ENCODE peak calls at places on chromosomes 1 and 21, in five cellular contexts. F is left lung; H is CD8-positive, alpha-beta T cell; R is LNCaP clone FGC; W is nephron progenitor cell. M is an unnamed sample.
A peak's percentile ranks its signal among the peaks of the same experiment; 100 is the strongest.

GRCh38 chr1:63663301-63663700 is 70.1 kb downstream of the PGM1 start:
- DNase-seq in F (no peak), R (no peak), W (no peak), H (no peak), M (no peak)

GRCh38 chr1:168470821-168471473 is 72.8 kb downstream of the XCL2 start:
- DNase-seq in H (no peak), F (no peak), W (no peak), R (no peak), M (no peak)

GRCh38 chr1:198528376-198528775 is 12.1 kb downstream of the ATP6V1G3 start:
- DNase-seq in R (no peak), W (no peak), H (no peak), F (no peak), M (no peak)

GRCh38 chr1:21932127-21932526 is 5.0 kb downstream of the HSPG2 start:
- DNase-seq in R (no peak), W (no peak), F (no peak), H (no peak), M (no peak)

GRCh38 chr1:205488074-205488723 is 16.3 kb upstream of the CDK18 start:
- DNase-seq in R (no peak), F (no peak), H (peak; percentile 46), W (peak; percentile 66), M (no peak)

GRCh38 chr1:17617787-17618557 is 78.5 kb downstream of the ARHGEF10L start:
- DNase-seq in H (no peak), F (peak; percentile 74), R (no peak), W (no peak), M (no peak)

GRCh38 chr1:54328117-54328636 is 78.0 kb downstream of the SSBP3 start:
- DNase-seq in W (no peak), H (no peak), R (no peak), F (no peak), M (no peak)

GRCh38 chr1:221327954-221328353 is 413.9 kb downstream of the DUSP10 start:
- DNase-seq in F (no peak), R (no peak), H (no peak), W (no peak), M (no peak)

GRCh38 chr1:202692959-202693555 is 17.2 kb downstream of the SYT2 start:
- DNase-seq in R (peak; percentile 31), W (peak; percentile 96), F (peak; percentile 53), H (peak; percentile 63), M (no peak)

GRCh38 chr1:16063921-16064320 is 9.5 kb downstream of the FAM131C start:
- DNase-seq in R (no peak), F (no peak), W (no peak), H (no peak), M (no peak)

GRCh38 chr1:78223417-78224215 is 177.8 kb downstream of the GIPC2 start:
- DNase-seq in W (no peak), F (no peak), R (no peak), H (no peak), M (no peak)

DNA sequence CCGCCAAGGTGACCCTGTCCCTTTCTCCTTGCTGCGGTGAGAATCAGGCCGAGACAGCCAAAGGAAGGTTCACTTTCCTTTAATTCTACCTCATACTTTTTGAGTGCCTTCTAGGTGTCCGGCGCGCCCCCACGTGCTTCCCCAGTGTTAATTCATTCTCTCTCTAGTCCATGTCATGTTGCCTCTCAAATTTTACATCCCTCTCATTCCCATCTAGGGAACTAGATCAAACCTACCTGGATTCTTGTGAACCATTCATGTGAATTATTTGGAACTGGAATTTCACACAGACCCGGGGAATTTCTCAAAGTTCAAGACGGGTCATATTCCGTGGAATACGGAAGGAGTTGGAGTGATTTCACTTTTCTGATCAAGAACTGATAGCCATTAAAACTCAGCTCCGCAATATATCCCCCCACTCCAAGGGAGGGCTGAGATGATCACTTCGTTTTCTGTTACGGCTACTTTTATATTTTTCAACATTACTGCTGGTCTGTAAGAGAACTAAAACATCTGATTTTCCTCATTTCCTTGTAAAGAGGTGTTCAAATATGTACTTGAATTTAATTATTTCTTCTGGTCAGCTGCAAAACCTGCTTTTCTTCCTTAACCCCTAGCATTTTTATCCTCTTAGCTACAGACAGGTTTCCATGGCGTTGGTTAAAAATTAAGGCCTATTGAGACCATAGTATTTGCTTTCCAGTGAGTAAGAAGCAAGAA is 1.0 kb upstream of the ENO1 start:
- DNase-seq in R (no peak), F (no peak), W (no peak), H (peak; percentile 62), M (no peak)
- TF ChIP-seq CTCF in R (peak; percentile 10), F (no peak), W (no peak), H (peak; percentile 38), M (peak; percentile 30)

GRCh38 chr1:194533641-194534040 is 1347.2 kb upstream of the B3GALT2 start:
- DNase-seq in H (no peak), R (no peak), F (no peak), W (no peak), M (no peak)
- TF ChIP-seq CTCF in H (no peak), R (no peak), F (no peak), W (no peak), M (no peak)

GRCh38 chr1:153961421-153961820 is 1.9 kb downstream of the SLC39A1 start:
- DNase-seq in F (no peak), W (no peak), H (no peak), R (no peak), M (no peak)

GRCh38 chr1:153960206-153960605 is 1.8 kb upstream of the CRTC2 start:
- DNase-seq in W (no peak), H (no peak), F (no peak), R (no peak), M (no peak)

GRCh38 chr1:153963030-153963849 is at the start of gene SLC39A1:
- DNase-seq in H (peak; percentile 92), R (peak; percentile 93), W (peak; percentile 99), F (peak; percentile 99), M (peak; percentile 94)

GRCh38 chr1:153963850-153964331 is 554 bp upstream of the SLC39A1 start:
- DNase-seq in R (no peak), W (peak; percentile 67), H (no peak), F (peak; percentile 58), M (no peak)

DNA sequence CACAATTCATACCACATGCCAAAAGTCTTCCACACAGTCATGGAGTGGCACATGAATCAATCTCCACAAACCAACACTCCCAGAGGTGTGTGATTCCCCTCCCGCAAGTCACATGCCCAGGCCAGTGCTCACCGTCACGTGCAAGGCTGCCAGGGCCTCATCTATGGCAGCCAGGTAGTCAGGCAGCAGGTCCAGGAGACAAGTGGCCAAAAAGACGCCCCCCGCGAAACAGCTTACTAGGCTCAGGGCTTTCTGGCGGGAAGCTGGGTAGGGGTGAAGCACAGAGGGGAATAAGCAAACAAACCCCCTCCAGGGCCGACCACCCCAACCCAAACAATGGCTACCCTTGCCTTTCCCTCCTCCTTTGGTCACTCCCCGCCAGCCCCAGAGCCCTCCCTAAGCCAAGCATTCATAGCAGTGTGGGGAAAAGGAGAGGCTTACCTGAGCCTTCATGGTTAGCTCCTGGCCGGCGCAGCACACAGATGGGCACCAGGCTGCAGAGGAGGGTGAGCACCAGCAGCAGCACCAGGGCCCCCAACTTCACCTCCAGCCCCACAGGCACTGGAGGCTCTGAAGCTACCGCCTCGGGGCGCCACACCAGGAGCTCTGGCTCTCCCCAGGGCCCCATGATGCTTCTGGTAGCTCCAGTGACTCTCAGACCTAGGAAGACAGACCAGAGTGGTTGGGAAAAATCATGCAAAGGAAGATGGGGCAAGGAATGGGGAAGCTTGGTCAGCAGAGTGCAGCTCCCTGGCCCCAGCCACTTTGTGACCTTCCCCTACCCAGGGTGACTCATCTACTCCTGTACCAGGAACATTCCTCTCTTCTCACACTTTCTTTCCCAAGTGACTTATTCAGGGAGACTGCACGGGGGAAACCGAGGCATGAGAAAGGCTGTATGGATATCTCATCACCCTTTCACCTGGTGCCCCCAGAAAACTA is 978 bp downstream of the SLC39A1 start:
- DNase-seq in H (no peak), F (peak; percentile 79), R (no peak), W (no peak), M (peak; percentile 79)
- TF ChIP-seq CTCF in H (no peak), F (no peak), R (no peak), W (no peak), M (no peak)

GRCh38 chr1:152941037-152941700 is 5.8 kb upstream of the SPRR5 start:
- DNase-seq in F (no peak), R (no peak), H (no peak), W (no peak), M (no peak)
- TF ChIP-seq CTCF in F (no peak), R (no peak), H (no peak), W (no peak), M (no peak)

GRCh38 chr21:16079830-16080229 is 350.0 kb downstream of the USP25 start:
- DNase-seq in R (peak; percentile 99), H (no peak), F (no peak), W (no peak), M (no peak)

GRCh38 chr21:16085436-16085835 is 355.7 kb downstream of the USP25 start:
- DNase-seq in W (no peak), F (no peak), H (no peak), R (no peak), M (no peak)

GRCh38 chr21:16084776-16085364 is 355.1 kb downstream of the USP25 start:
- DNase-seq in R (peak; percentile 93), W (no peak), F (no peak), H (no peak), M (no peak)

GRCh38 chr21:16081304-16081703 is 351.5 kb downstream of the USP25 start:
- DNase-seq in F (no peak), W (no peak), R (no peak), H (no peak), M (no peak)

DNA sequence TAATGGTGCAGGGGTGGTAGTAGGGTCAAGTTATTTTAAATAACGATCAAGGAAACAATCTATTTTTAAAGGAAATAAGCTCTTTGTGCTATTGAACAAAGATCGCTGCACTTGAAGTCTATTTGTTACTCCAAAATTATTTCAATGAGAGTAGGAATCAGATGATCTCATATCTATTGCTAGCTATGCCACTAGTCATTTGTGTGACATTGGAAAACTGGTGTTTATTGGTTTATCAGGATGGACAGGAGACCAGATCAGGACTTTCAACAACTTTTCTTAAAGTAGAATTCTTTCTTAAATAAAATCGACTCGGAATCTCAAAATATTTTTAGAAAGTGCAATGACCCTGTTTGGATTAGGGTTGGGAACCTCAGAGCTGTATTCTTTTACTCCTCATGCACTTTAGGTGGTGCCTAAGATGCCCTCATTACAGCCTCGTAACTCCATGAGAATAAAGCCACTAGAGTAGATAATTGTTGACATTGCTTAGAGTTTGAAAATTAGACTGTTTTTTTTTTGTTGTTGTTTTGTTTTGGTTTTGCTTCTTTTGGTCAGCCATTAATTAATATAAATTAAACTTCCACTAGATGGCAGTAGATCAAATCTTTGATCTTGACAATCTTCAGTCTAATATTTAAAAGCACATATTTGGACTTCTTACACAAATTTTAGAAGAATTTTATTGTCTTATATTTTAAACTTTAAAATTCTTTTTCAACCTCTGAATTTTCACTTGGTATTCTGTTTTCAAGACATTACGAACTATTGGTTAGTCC is 352.4 kb downstream of the USP25 start:
- DNase-seq in H (no peak), F (no peak), W (no peak), R (no peak), M (no peak)
- TF ChIP-seq CTCF in H (no peak), F (peak; percentile 30), W (peak; percentile 38), R (peak; percentile 23), M (peak; percentile 67)

GRCh38 chr1:32886828-32887414 is 630 bp downstream of the HPCA start:
- DNase-seq in W (no peak), R (no peak), F (no peak), H (no peak), M (no peak)
- TF ChIP-seq CTCF in W (no peak), R (no peak), F (no peak), H (no peak), M (no peak)

M was measured in CD14-positive monocyte.